ENCODE peak calls at places on chromosomes 12 and 14, in ten cellular contexts. A is tibial artery, S is fibroblast of pulmonary artery, Z is AG10803, Q is GM23338, G is astrocyte of the spinal cord, R is H1, K is heart right ventricle, M is glutamatergic neuron, C is testis. F is an unnamed sample.

GRCh38 chr12:116384629-116385485 is 107.4 kb upstream of the MED13L start:
- DNase-seq in A (no peak), S (peak; percentile 68), Z (peak; percentile 63), Q (peak; percentile 77), G (peak; percentile 67), R (no peak), K (no peak), M (no peak), C (no peak), F (no peak)

GRCh38 chr12:110498984-110499706 is 2.8 kb downstream of the VPS29 start:
- DNase-seq in A (no peak), S (peak; percentile 47), Z (peak; percentile 64), Q (no peak), G (no peak), R (no peak), K (no peak), M (no peak), C (no peak), F (no peak)

GRCh38 chr14:64506751-64507150 is 2.2 kb downstream of the ZBTB1 start:
- DNase-seq in A (no peak), S (no peak), Z (no peak), Q (no peak), G (no peak), R (no peak), K (no peak), M (no peak), C (no peak), F (no peak)

GRCh38 chr12:54394281-54394719 is 9.8 kb upstream of the ZNF385A start:
- DNase-seq in A (no peak), S (peak; percentile 67), Z (peak; percentile 52), Q (peak; percentile 96), G (peak; percentile 33), R (peak; percentile 86), K (no peak), M (peak; percentile 71), C (peak; percentile 71), F (no peak)

GRCh38 chr12:52305921-52306705 is 14.8 kb upstream of the KRT81 start:
- DNase-seq in A (no peak), S (no peak), Z (no peak), Q (peak; percentile 26), G (no peak), R (no peak), K (no peak), M (no peak), C (no peak), F (no peak)

GRCh38 chr12:89138048-89138852 is 214.1 kb downstream of the DUSP6 start:
- DNase-seq in A (no peak), S (no peak), Z (peak; percentile 13), Q (no peak), G (peak; percentile 17), R (no peak), K (no peak), M (no peak), C (no peak), F (no peak)

GRCh38 chr14:100901391-100902183 is 1.9 kb downstream of the RTL1 start:
- DNase-seq in A (no peak), S (no peak), Z (no peak), Q (no peak), G (no peak), R (peak; percentile 37), K (no peak), M (peak; percentile 47), C (peak; percentile 9), F (no peak)

GRCh38 chr12:114746297-114747074 is 62.5 kb upstream of the TBX3 start:
- DNase-seq in A (no peak), S (peak; percentile 57), Z (peak; percentile 76), Q (no peak), G (no peak), R (no peak), K (no peak), M (no peak), C (no peak), F (no peak)

GRCh38 chr12:87384226-87384625 is 645.0 kb downstream of the C12orf50 start:
- DNase-seq in A (no peak), S (no peak), Z (no peak), Q (no peak), G (no peak), R (no peak), K (no peak), M (no peak), C (no peak), F (no peak)

GRCh38 chr12:3973939-3974644 is 100.9 kb upstream of the PARP11 start:
- DNase-seq in A (no peak), S (no peak), Z (no peak), Q (no peak), G (no peak), R (peak; percentile 24), K (no peak), M (no peak), C (no peak), F (no peak)

GRCh38 chr12:6766651-6767300 is 613 bp downstream of the PTMS start:
- DNase-seq in A (peak; percentile 77), S (peak; percentile 67), Z (peak; percentile 60), Q (peak; percentile 93), G (peak; percentile 64), R (peak; percentile 85), K (peak; percentile 83), M (peak; percentile 80), C (peak; percentile 76), F (no peak)

GRCh38 chr14:32694795-32695449 is 243.8 kb upstream of the NPAS3 start:
- DNase-seq in A (no peak), S (no peak), Z (no peak), Q (no peak), G (no peak), R (no peak), K (no peak), M (no peak), C (no peak), F (no peak)

GRCh38 chr12:126337556-126337955 is 1272.3 kb downstream of the AACS start:
- DNase-seq in A (no peak), S (peak; percentile 55), Z (no peak), Q (no peak), G (peak; percentile 92), R (no peak), K (no peak), M (no peak), C (no peak), F (no peak)

GRCh38 chr12:60072911-60073310 is 477.1 kb downstream of the SLC16A7 start:
- DNase-seq in A (no peak), S (peak; percentile 6), Z (peak; percentile 55), Q (peak; percentile 8), G (peak; percentile 54), R (no peak), K (no peak), M (no peak), C (no peak), F (no peak)

GRCh38 chr12:57498143-57498524 is 10.3 kb downstream of the MARS1 start:
- DNase-seq in A (no peak), S (no peak), Z (no peak), Q (peak; percentile 68), G (no peak), R (peak; percentile 56), K (no peak), M (no peak), C (no peak), F (no peak)
- TF ChIP-seq CTCF in A (no peak), S (no peak), Z (no peak), Q (peak; percentile 51), G (peak; percentile 15), R (peak; percentile 23), K (no peak), M (no peak), C (no peak), F (no peak)

GRCh38 chr12:104056419-104056972 is 6.5 kb upstream of the GLT8D2 start:
- DNase-seq in A (no peak), S (no peak), Z (peak; percentile 12), Q (no peak), G (no peak), R (no peak), K (no peak), M (no peak), C (no peak), F (no peak)

GRCh38 chr12:104058796-104059195 is 5.5 kb upstream of the HCFC2 start:
- DNase-seq in A (no peak), S (no peak), Z (no peak), Q (no peak), G (no peak), R (no peak), K (no peak), M (no peak), C (no peak), F (no peak)

GRCh38 chr12:104055686-104056388 is 5.8 kb upstream of the GLT8D2 start:
- DNase-seq in A (peak; percentile 22), S (peak; percentile 55), Z (peak; percentile 68), Q (no peak), G (peak; percentile 24), R (no peak), K (peak; percentile 88), M (no peak), C (peak; percentile 74), F (peak; percentile 27)

GRCh38 chr12:104059963-104060362 is 4.4 kb upstream of the HCFC2 start:
- DNase-seq in A (no peak), S (no peak), Z (no peak), Q (no peak), G (no peak), R (no peak), K (no peak), M (no peak), C (no peak), F (no peak)

GRCh38 chr12:104057771-104058197 is 6.5 kb upstream of the HCFC2 start:
- DNase-seq in A (no peak), S (peak; percentile 51), Z (no peak), Q (peak; percentile 76), G (peak; percentile 41), R (peak; percentile 54), K (no peak), M (no peak), C (no peak), F (no peak)
- TF ChIP-seq CTCF in A (peak; percentile 56), S (peak; percentile 84), Z (peak; percentile 70), Q (peak; percentile 87), G (peak; percentile 86), R (peak; percentile 69), K (peak; percentile 56), M (peak; percentile 59), C (peak; percentile 12), F (no peak)

DNA sequence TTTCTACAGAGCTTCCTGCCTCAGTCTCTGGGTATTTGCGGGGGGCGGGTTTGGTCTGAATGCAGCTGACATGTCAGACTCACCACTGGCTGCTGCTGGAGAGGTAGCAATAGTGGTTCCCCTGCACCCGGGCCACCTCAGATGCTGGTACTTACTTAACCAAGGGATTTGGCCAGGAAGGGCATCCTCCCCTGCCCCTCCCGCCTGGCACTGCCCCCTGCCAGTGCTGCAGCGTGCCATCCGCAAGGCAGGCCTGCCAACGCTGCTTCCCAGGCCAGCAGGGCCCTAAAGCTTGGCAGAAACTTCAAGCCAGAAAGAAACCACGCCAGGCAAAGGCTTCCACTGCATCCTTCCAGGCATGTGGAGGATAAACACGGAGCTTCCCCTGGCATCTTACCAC is 22.1 kb downstream of the RAB35 start:
- DNase-seq in A (no peak), S (no peak), Z (no peak), Q (no peak), G (no peak), R (no peak), K (no peak), M (no peak), C (no peak), F (no peak)
- TF ChIP-seq CTCF in A (no peak), S (no peak), Z (no peak), Q (no peak), G (no peak), R (no peak), K (no peak), M (no peak), C (no peak), F (no peak)

DNA sequence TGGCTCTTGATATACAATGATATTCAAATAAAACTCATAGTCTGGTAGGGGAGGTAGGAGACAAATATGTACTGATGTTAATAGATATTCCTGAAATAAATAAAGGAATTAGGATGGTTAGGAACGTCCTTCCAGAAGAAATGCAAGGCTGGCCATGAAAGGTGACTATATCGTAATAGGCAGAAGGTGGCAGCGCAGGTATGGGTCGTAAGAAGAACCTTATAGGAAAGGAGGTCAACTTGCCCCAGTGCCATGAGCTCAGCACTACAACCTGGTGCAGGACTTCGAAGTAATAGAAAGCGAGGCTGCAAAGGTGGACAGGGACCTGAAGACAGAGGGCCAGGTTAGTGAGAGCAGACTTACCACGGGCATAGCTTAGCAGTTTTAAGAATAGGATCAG is 55.3 kb upstream of the FGD4 start:
- DNase-seq in A (no peak), S (no peak), Z (no peak), Q (peak; percentile 68), G (no peak), R (no peak), K (no peak), M (no peak), C (no peak), F (no peak)
- TF ChIP-seq CTCF in A (no peak), S (no peak), Z (no peak), Q (peak; percentile 71), G (no peak), R (peak; percentile 49), K (no peak), M (no peak), C (no peak), F (no peak)